ENCODE peak calls at places on chromosomes 6 and 20, in ten cellular contexts. W, N, V, J, C, E, R, D, I and B are unnamed samples.

GRCh38 chr6:37507082-37507481 is 7.4 kb upstream of the CCDC167 start:
- DNase-seq in N (no peak), J (no peak), D (no peak), C (no peak), W (no peak), R (no peak), I (no peak), E (no peak), V (no peak), B (no peak)

GRCh38 chr6:26304213-26305096 is 60.5 kb upstream of the BTN3A2 start:
- DNase-seq in V (no peak), W (peak), N (peak), J (peak), R (no peak), E (peak), C (peak), D (no peak), I (no peak), B (peak)

GRCh38 chr6:5550631-5551030 is 289.3 kb downstream of the FARS2 start:
- DNase-seq in C (no peak), D (no peak), E (no peak), V (no peak), N (no peak), W (no peak), R (no peak), I (no peak), J (no peak), B (no peak)

GRCh38 chr20:33373735-33374605 is 27.3 kb downstream of the CDK5RAP1 start:
- DNase-seq in J (no peak), C (no peak), N (no peak), W (peak), I (no peak), E (peak), D (peak), R (no peak), V (peak), B (no peak)

GRCh38 chr6:20939161-20939775 is 405.0 kb downstream of the CDKAL1 start:
- DNase-seq in R (no peak), N (no peak), V (no peak), C (no peak), I (no peak), J (no peak), E (no peak), D (no peak), W (no peak), B (no peak)

GRCh38 chr6:30397697-30398096 is 52.7 kb downstream of the RPP21 start:
- DNase-seq in D (no peak), R (no peak), C (no peak), E (no peak), W (no peak), N (no peak), I (no peak), V (no peak), J (no peak), B (no peak)

GRCh38 chr20:20369353-20370086 is 1.6 kb downstream of the INSM1 start:
- DNase-seq in R (no peak), C (no peak), I (no peak), N (no peak), V (peak), D (no peak), J (no peak), E (peak), W (no peak), B (no peak)

GRCh38 chr6:79838851-79839250 is 108.5 kb downstream of the ELOVL4 start:
- DNase-seq in D (no peak), I (no peak), N (no peak), J (no peak), R (no peak), C (no peak), V (no peak), W (no peak), E (no peak), B (no peak)

GRCh38 chr20:50627747-50628146 is 63.6 kb downstream of the RIPOR3 start:
- DNase-seq in E (no peak), J (no peak), N (no peak), D (no peak), R (no peak), C (no peak), V (no peak), W (no peak), I (no peak), B (no peak)

GRCh38 chr20:51636123-51636522 is 93.6 kb upstream of the NFATC2 start:
- DNase-seq in D (no peak), N (no peak), W (no peak), R (no peak), C (no peak), E (no peak), V (no peak), J (no peak), I (no peak), B (no peak)

GRCh38 chr6:75852721-75853120 is 103.7 kb downstream of the MYO6 start:
- DNase-seq in J (no peak), D (no peak), N (no peak), R (no peak), I (no peak), C (no peak), V (no peak), W (peak), E (peak), B (no peak)

GRCh38 chr6:6721606-6722005 is 133.1 kb downstream of the LY86 start:
- DNase-seq in N (no peak), E (no peak), W (no peak), C (no peak), J (no peak), R (no peak), V (peak), D (no peak), I (no peak), B (no peak)

GRCh38 chr20:59696476-59696875 is 92.1 kb downstream of the PHACTR3 start:
- DNase-seq in D (no peak), C (no peak), N (no peak), E (no peak), R (no peak), I (no peak), W (no peak), V (no peak), J (no peak), B (no peak)

GRCh38 chr20:4891364-4891763 is 109.9 kb downstream of the SLC23A2 start:
- DNase-seq in J (no peak), V (no peak), E (no peak), C (no peak), R (no peak), D (no peak), W (no peak), I (no peak), N (no peak), B (no peak)

GRCh38 chr6:145374566-145374965 is 360.8 kb downstream of the EPM2A start:
- DNase-seq in J (no peak), W (no peak), R (no peak), V (no peak), N (no peak), I (no peak), D (no peak), C (no peak), E (no peak), B (no peak)

GRCh38 chr6:133833905-133834304 is 55.0 kb upstream of the TCF21 start:
- DNase-seq in V (no peak), E (peak), N (no peak), D (no peak), J (no peak), C (no peak), R (no peak), I (no peak), W (peak), B (no peak)

GRCh38 chr6:22467645-22468044 is 101.7 kb upstream of the HDGFL1 start:
- DNase-seq in J (no peak), D (no peak), C (no peak), V (peak), N (no peak), W (no peak), R (no peak), I (no peak), E (no peak), B (no peak)

GRCh38 chr20:48826064-48826463 is 1.7 kb downstream of the PREX1 start:
- DNase-seq in I (no peak), W (no peak), E (no peak), D (no peak), N (no peak), V (no peak), R (no peak), C (no peak), J (no peak), B (no peak)

GRCh38 chr6:88368071-88368787 is 202.1 kb upstream of the CNR1 start:
- DNase-seq in R (no peak), I (no peak), W (peak), V (no peak), E (no peak), J (no peak), N (no peak), D (no peak), C (no peak), B (no peak)

GRCh38 chr20:40797425-40797824 is 108.4 kb upstream of the MAFB start:
- DNase-seq in W (peak), D (no peak), I (no peak), V (no peak), C (no peak), E (peak), J (no peak), N (no peak), R (no peak), B (no peak)

GRCh38 chr6:160076009-160076408 is 45.6 kb upstream of the SLC22A1 start:
- DNase-seq in C (no peak), E (no peak), J (no peak), W (no peak), D (no peak), I (no peak), N (no peak), R (no peak), V (no peak), B (no peak)

GRCh38 chr6:167706313-167707109 is 120.2 kb upstream of the AFDN start:
- DNase-seq in D (no peak), W (no peak), I (no peak), E (no peak), C (no peak), R (peak), V (no peak), N (peak), J (peak), B (no peak)

GRCh38 chr6:168071620-168072019 is 7.4 kb downstream of the FRMD1 start:
- DNase-seq in E (no peak), W (no peak), V (no peak), J (no peak), N (no peak), C (no peak), R (no peak), D (no peak), I (no peak), B (no peak)

GRCh38 chr6:25248100-25248499 is 31.1 kb upstream of the CARMIL1 start:
- DNase-seq in D (peak), C (no peak), N (no peak), I (no peak), V (no peak), R (no peak), W (peak), J (no peak), E (no peak), B (no peak)

GRCh38 chr20:54221996-54222890 is 14.4 kb downstream of the PFDN4 start:
- DNase-seq in R (no peak), V (peak), W (no peak), D (no peak), J (no peak), C (no peak), E (no peak), I (no peak), N (no peak), B (no peak)

GRCh38 chr6:71336901-71337300 is 48.3 kb downstream of the OGFRL1 start:
- DNase-seq in R (no peak), J (no peak), W (no peak), E (no peak), C (no peak), V (no peak), N (no peak), I (no peak), D (no peak), B (no peak)

GRCh38 chr6:111069722-111070406 is 17.4 kb upstream of the SLC16A10 start:
- DNase-seq in R (no peak), I (no peak), E (no peak), C (no peak), D (no peak), W (no peak), N (no peak), J (no peak), V (no peak), B (no peak)

GRCh38 chr6:161394437-161394836 is 120.6 kb upstream of the AGPAT4 start:
- DNase-seq in R (no peak), C (no peak), N (no peak), D (no peak), I (no peak), V (no peak), E (no peak), J (no peak), W (no peak), B (no peak)

GRCh38 chr20:31687777-31688176 is 34.9 kb downstream of the BCL2L1 start:
- DNase-seq in E (no peak), W (no peak), J (no peak), C (no peak), N (no peak), V (no peak), R (no peak), I (no peak), D (no peak), B (no peak)

GRCh38 chr6:17038316-17038715 is 63.5 kb upstream of the STMND1 start:
- DNase-seq in C (no peak), I (no peak), D (peak), J (no peak), W (peak), V (no peak), R (no peak), E (no peak), N (no peak), B (no peak)

GRCh38 chr6:160767019-160767646 is 65.1 kb downstream of the PLG start:
- DNase-seq in V (peak), R (peak), W (peak), D (no peak), E (peak), J (peak), I (peak), C (peak), N (no peak), B (peak)

GRCh38 chr6:170440437-170440836 is 112.7 kb downstream of the PSMB1 start:
- DNase-seq in I (no peak), N (no peak), J (no peak), D (no peak), C (no peak), E (no peak), V (no peak), R (peak), W (no peak), B (peak)

GRCh38 chr20:3174442-3175263 is 1.3 kb upstream of the LZTS3 start:
- DNase-seq in I (no peak), C (no peak), N (no peak), J (no peak), D (no peak), W (peak), E (no peak), R (no peak), V (no peak), B (no peak)

GRCh38 chr20:48903705-48904104 is 17.8 kb upstream of the ARFGEF2 start:
- DNase-seq in D (no peak), I (no peak), E (no peak), R (no peak), W (no peak), N (no peak), J (no peak), V (no peak), C (no peak), B (no peak)

GRCh38 chr6:130513770-130514169 is 148.0 kb downstream of the TMEM200A start:
- DNase-seq in D (no peak), V (no peak), E (no peak), R (no peak), W (peak), C (no peak), J (no peak), N (peak), I (no peak), B (no peak)

GRCh38 chr6:71181565-71181964 is 107.0 kb upstream of the OGFRL1 start:
- DNase-seq in J (no peak), V (no peak), N (no peak), C (no peak), D (peak), R (no peak), W (peak), I (no peak), E (peak), B (no peak)

GRCh38 chr6:136775548-136775947 is 16.7 kb downstream of the MAP3K5 start:
- DNase-seq in W (peak), E (no peak), C (no peak), N (no peak), V (no peak), R (no peak), D (no peak), J (no peak), I (no peak), B (no peak)

GRCh38 chr6:136775081-136775480 is 17.2 kb downstream of the MAP3K5 start:
- DNase-seq in D (no peak), J (no peak), R (no peak), C (no peak), N (no peak), W (no peak), V (no peak), I (no peak), E (no peak), B (no peak)

GRCh38 chr6:136772685-136773472 is 19.4 kb downstream of the MAP3K5 start:
- DNase-seq in N (no peak), D (no peak), I (peak), W (no peak), J (no peak), V (peak), C (no peak), E (peak), R (no peak), B (no peak)

GRCh38 chr6:136773473-136773796 is 18.8 kb downstream of the MAP3K5 start:
- DNase-seq in I (no peak), W (no peak), N (no peak), V (no peak), D (no peak), R (no peak), E (no peak), J (no peak), C (no peak), B (no peak)

GRCh38 chr6:136774228-136775041 is 17.8 kb downstream of the MAP3K5 start:
- DNase-seq in W (peak), I (no peak), D (peak), R (no peak), E (no peak), N (no peak), C (no peak), V (no peak), J (no peak), B (no peak)
- H3K4me3 ChIP-seq in W (no peak), I (no peak), D (no peak), R (no peak), E (no peak), N (no peak), C (no peak), V (no peak), J (no peak), B (no peak)

GRCh38 chr6:156781882-156782631 is 4.9 kb downstream of the ARID1B start:
- DNase-seq in C (no peak), N (peak), J (no peak), W (peak), E (no peak), R (no peak), I (no peak), V (no peak), D (no peak), B (no peak)

GRCh38 chr6:156779206-156780116 is 2.3 kb downstream of the ARID1B start:
- DNase-seq in I (no peak), V (peak), W (no peak), J (peak), C (peak), D (no peak), E (peak), R (peak), N (peak), B (peak)

GRCh38 chr6:156780117-156780641 is 3.0 kb downstream of the ARID1B start:
- DNase-seq in R (no peak), J (peak), N (peak), I (no peak), W (peak), D (peak), E (peak), V (peak), C (no peak), B (peak)

GRCh38 chr6:156782691-156783320 is 5.6 kb downstream of the ARID1B start:
- DNase-seq in N (no peak), J (no peak), I (no peak), V (no peak), C (no peak), W (no peak), D (no peak), E (no peak), R (no peak), B (no peak)

DNA sequence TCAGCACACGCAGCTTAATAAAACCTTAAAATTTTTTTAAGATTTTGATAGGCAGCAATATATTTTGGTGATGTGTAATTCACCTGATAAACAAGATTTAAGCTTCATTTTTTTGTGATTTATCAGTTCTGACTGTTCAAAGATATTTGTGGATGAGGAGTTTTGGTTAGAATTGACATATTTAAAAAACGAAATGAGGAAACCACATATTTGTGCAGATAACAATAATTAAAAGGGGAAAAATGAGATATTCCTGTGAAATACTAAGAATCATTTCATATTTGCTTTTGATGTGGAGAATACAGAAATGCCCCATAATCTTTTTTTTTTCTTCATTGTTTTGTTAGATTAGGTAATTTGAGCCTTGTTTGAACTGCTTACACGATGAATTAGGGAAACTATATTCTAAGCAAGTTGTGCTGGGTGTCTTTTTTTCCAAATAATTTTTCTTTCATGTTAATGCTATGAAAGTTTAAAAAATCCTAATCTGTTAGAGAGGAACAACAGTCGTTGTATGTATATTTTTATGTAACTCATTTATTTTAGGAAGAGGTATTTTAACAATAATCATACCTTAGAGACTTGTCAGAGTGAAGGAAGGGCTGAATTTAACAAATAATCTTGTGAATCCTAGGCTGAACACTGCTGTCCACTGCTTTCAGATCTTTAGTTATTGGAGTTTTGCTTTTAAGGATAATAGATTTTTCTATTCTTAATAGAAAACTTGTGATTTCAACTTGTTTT is 4.0 kb downstream of the ARID1B start:
- DNase-seq in N (no peak), D (no peak), E (no peak), J (no peak), W (no peak), V (no peak), I (no peak), C (no peak), R (no peak), B (no peak)
- H3K27ac ChIP-seq in N (peak), D (no peak), E (peak), J (peak), W (peak), V (no peak), I (peak), C (peak), R (peak), B (peak)

DNA sequence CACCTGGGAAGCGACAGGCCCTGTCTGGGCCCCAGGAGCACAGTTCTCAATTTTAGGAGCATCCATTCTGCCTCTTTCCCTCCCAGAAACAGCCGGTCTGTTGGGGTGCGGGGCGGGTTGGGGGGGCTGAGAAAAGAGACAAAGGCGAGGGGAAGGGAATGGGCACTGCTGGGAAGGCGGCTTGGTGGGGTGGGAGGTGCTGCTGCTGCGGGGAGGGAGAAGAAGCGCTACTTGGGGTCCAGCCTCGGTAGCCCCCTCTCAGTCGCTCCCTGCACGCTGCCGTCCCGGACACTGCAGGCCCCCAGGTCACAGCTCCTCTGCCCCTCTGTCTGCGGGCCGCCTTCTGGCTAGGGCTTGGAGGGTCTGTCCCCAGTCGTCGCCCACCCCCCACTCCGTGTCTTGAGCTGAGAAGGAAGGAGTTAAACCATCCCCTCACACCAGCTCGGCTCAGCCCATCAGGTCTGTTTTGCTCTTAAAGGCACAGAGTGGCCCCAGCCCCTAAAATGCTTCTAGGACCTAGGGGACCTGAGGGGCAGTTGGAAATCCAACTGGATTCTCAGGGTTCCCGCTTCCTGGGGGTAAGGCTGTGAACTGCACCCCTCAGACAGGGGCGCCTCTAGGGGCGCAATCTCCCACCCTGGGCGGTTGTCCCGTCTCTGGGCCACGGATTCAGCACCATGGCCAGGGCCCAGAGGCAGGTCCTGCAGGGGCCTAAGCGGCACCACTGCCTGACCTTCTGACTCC is 740 bp downstream of the GDAP1L1 start:
- DNase-seq in R (no peak), N (peak), W (peak), J (no peak), D (no peak), C (no peak), V (no peak), I (no peak), E (peak), B (no peak)
- H3K4me3 ChIP-seq in R (no peak), N (no peak), W (no peak), J (no peak), D (no peak), C (no peak), V (no peak), I (no peak), E (no peak), B (no peak)

GRCh38 chr20:62805365-62805710 is 703 bp downstream of the OGFR start:
- DNase-seq in R (no peak), C (no peak), J (no peak), V (no peak), W (no peak), E (peak), D (no peak), N (no peak), I (no peak), B (no peak)
- H3K27ac ChIP-seq in R (peak), C (peak), J (peak), V (no peak), W (peak), E (peak), D (no peak), N (peak), I (peak), B (peak)